ENCODE peak calls at places on chromosomes 7 and 10, in seven cellular contexts. Q is PC-3; Z is left ventricle myocardium superior; E is A172; L is stimulated activated CD4-positive, alpha-beta T cell treated with anti-CD3 and anti-CD28 coated beads, TNF-alpha, amount 100 ng/mL, for 4 hours; J is sciatic nerve; W is neural progenitor cell. K is an unnamed sample.

GRCh38 chr10:50400694-50401093 is 149.4 kb upstream of the ASAH2 start:
- DNase-seq in L (no peak), Z (no peak), Q (no peak), W (no peak), J (no peak), E (no peak), K (no peak)

GRCh38 chr7:158710651-158711102 is 6.1 kb upstream of the NCAPG2 start:
- DNase-seq in Q (no peak), J (no peak), E (peak), W (no peak), Z (no peak), L (no peak), K (no peak)

GRCh38 chr7:35697414-35698175 is 2.7 kb upstream of the HERPUD2 start:
- DNase-seq in J (no peak), Q (peak), E (peak), W (no peak), L (no peak), Z (no peak), K (no peak)

GRCh38 chr10:132865236-132865635 is 77.1 kb downstream of the CFAP46 start:
- DNase-seq in J (peak), Q (no peak), W (no peak), Z (peak), E (no peak), L (no peak), K (no peak)

GRCh38 chr10:21314234-21314633 is 211.2 kb downstream of the SKIDA1 start:
- DNase-seq in Q (no peak), J (no peak), L (no peak), E (no peak), W (peak), Z (no peak), K (no peak)

GRCh38 chr10:129545257-129545656 is 78.2 kb downstream of the MGMT start:
- DNase-seq in Z (no peak), J (no peak), Q (peak), W (no peak), L (no peak), E (no peak), K (no peak)

GRCh38 chr7:105688617-105689016 is 107.3 kb upstream of the EFCAB10 start:
- DNase-seq in Q (no peak), W (no peak), Z (no peak), J (no peak), L (no peak), E (no peak), K (no peak)

GRCh38 chr7:16838386-16838785 is 33.6 kb upstream of the AGR2 start:
- DNase-seq in J (no peak), Z (no peak), W (no peak), Q (no peak), E (no peak), L (no peak), K (no peak)

GRCh38 chr10:1230138-1230537 is 174.0 kb downstream of the WDR37 start:
- DNase-seq in L (no peak), Q (no peak), W (peak), Z (no peak), E (no peak), J (no peak), K (no peak)

GRCh38 chr10:92965314-92965713 is 95.3 kb upstream of the CYP26C1 start:
- DNase-seq in Z (no peak), E (peak), L (no peak), Q (peak), J (no peak), W (peak), K (peak)

GRCh38 chr10:92290076-92290836 is 622 bp downstream of the CPEB3 start:
- DNase-seq in E (peak), J (no peak), Z (no peak), Q (peak), W (no peak), L (no peak), K (peak)

GRCh38 chr7:83469076-83469475 is 179.9 kb downstream of the SEMA3E start:
- DNase-seq in Q (peak), Z (no peak), L (no peak), W (no peak), E (peak), J (no peak), K (no peak)

GRCh38 chr7:108144931-108145330 is 14.8 kb upstream of the LAMB4 start:
- DNase-seq in Q (no peak), Z (no peak), E (no peak), W (no peak), J (no peak), L (no peak), K (no peak)

GRCh38 chr10:62025901-62026879 is 124.7 kb downstream of the ARID5B start:
- DNase-seq in Q (peak), L (no peak), E (peak), J (no peak), W (no peak), Z (no peak), K (no peak)

GRCh38 chr7:134307320-134307719 is 9.4 kb downstream of the SLC35B4 start:
- DNase-seq in J (no peak), L (no peak), Q (peak), E (no peak), W (no peak), Z (no peak), K (no peak)

GRCh38 chr10:113985342-113985844 is 58.3 kb upstream of the ADRB1 start:
- DNase-seq in L (no peak), Z (no peak), Q (no peak), E (no peak), J (no peak), W (peak), K (no peak)

GRCh38 chr7:101686030-101686429 is 56.9 kb upstream of the MYL10 start:
- DNase-seq in Z (no peak), J (no peak), E (peak), L (no peak), W (no peak), Q (no peak), K (no peak)

GRCh38 chr7:65339257-65339656 is 34.4 kb upstream of the ZNF92 start:
- DNase-seq in L (no peak), Q (no peak), J (no peak), E (no peak), W (no peak), Z (no peak), K (no peak)

GRCh38 chr7:120742370-120742769 is 115.6 kb downstream of the TSPAN12 start:
- DNase-seq in Z (no peak), J (no peak), E (no peak), L (no peak), W (peak), Q (no peak), K (peak)

GRCh38 chr10:27603104-27603503 is 99.0 kb downstream of the RAB18 start:
- DNase-seq in L (no peak), J (no peak), Q (no peak), W (no peak), Z (no peak), E (no peak), K (no peak)

GRCh38 chr7:25095516-25096345 is 29.3 kb downstream of the CYCS start:
- DNase-seq in Z (no peak), J (no peak), E (no peak), Q (no peak), W (peak), L (no peak), K (no peak)

GRCh38 chr7:226281-226882 is 34.0 kb downstream of the FAM20C start:
- DNase-seq in Q (peak), L (no peak), Z (no peak), E (peak), J (no peak), W (no peak), K (no peak)

GRCh38 chr10:121624778-121625330 is 26.6 kb upstream of the FGFR2 start:
- DNase-seq in L (no peak), E (no peak), Q (no peak), W (no peak), J (no peak), Z (no peak), K (no peak)

GRCh38 chr7:106598663-106599342 is 62.2 kb downstream of the CCDC71L start:
- DNase-seq in Z (peak), Q (peak), E (peak), L (peak), W (peak), J (peak), K (peak)

GRCh38 chr7:121313793-121314676 is 14.8 kb upstream of the WNT16 start:
- DNase-seq in W (no peak), J (no peak), Z (no peak), Q (no peak), E (peak), L (no peak), K (no peak)

GRCh38 chr7:129169705-129170319 is 18.6 kb upstream of the SMO start:
- DNase-seq in L (no peak), Z (peak), J (no peak), Q (no peak), E (no peak), W (peak), K (peak)

GRCh38 chr10:50326757-50327701 is 75.7 kb upstream of the ASAH2 start:
- DNase-seq in W (no peak), J (no peak), Z (peak), L (no peak), E (peak), Q (peak), K (no peak)

GRCh38 chr7:136869991-136870798 is 1.7 kb downstream of the CHRM2 start:
- DNase-seq in W (peak), Z (peak), E (no peak), L (no peak), Q (no peak), J (no peak), K (peak)

GRCh38 chr7:17863095-17863814 is 77.0 kb downstream of the SNX13 start:
- DNase-seq in Q (no peak), L (no peak), Z (no peak), J (no peak), E (no peak), W (no peak), K (no peak)

GRCh38 chr7:156140447-156140846 is 328.2 kb upstream of the SHH start:
- DNase-seq in J (peak), Q (no peak), W (no peak), Z (no peak), L (no peak), E (no peak), K (no peak)

GRCh38 chr10:97279121-97279815 is 13.2 kb downstream of the ARHGAP19 start:
- DNase-seq in L (no peak), J (no peak), Z (no peak), Q (peak), E (no peak), W (no peak), K (no peak)

GRCh38 chr10:25082276-25083204 is 66.1 kb downstream of the THNSL1 start:
- DNase-seq in Q (no peak), E (no peak), W (no peak), L (no peak), Z (no peak), J (no peak), K (peak)

GRCh38 chr10:60099998-60100747 is 193.8 kb upstream of the CCDC6 start:
- DNase-seq in W (peak), L (no peak), J (no peak), Q (peak), Z (no peak), E (peak), K (peak)

K was measured in GM23338.